ENCODE peak calls at places on chromosomes 4 and X, in four cellular contexts. E is uterus, F is foreskin fibroblast, A is ovary. P is an unnamed sample.
A peak's percentile ranks its signal among the peaks of the same experiment; 100 is the strongest.

GRCh38 chrX:129900054-129900453 is 5.9 kb upstream of the UTP14A start:
- DNase-seq in E (no peak), F (no peak), A (no peak), P (no peak)

GRCh38 chrX:17689971-17690409 is 47.3 kb upstream of the SCML1 start:
- DNase-seq in E (peak; percentile 39), F (peak; percentile 82), A (peak; percentile 46), P (peak; percentile 49)

GRCh38 chr4:140135529-140136021 is 18.4 kb downstream of the MAML3 start:
- DNase-seq in E (peak; percentile 66), F (peak; percentile 52), A (peak; percentile 88), P (no peak)

GRCh38 chr4:135120190-135120589 is 918.6 kb upstream of the PABPC4L start:
- DNase-seq in A (no peak), F (no peak), E (no peak), P (no peak)

GRCh38 chrX:2883770-2884169 is 45.4 kb downstream of the ARSD start:
- DNase-seq in F (no peak), A (no peak), E (no peak), P (no peak)

GRCh38 chr4:98794565-98795205 is 134.2 kb downstream of the EIF4E start:
- DNase-seq in A (no peak), E (no peak), F (peak; percentile 74), P (no peak)

GRCh38 chrX:19758536-19758935 is 128.9 kb downstream of the SH3KBP1 start:
- DNase-seq in F (peak; percentile 28), A (no peak), E (no peak), P (peak; percentile 59)

GRCh38 chr4:155597281-155597680 is 69.4 kb upstream of the GUCY1A1 start:
- DNase-seq in E (no peak), A (no peak), F (no peak), P (no peak)

GRCh38 chr4:2283199-2283711 is 21.3 kb upstream of the MXD4 start:
- DNase-seq in A (no peak), F (no peak), E (no peak), P (no peak)

GRCh38 chr4:16082424-16083216 is 1.2 kb downstream of the PROM1 start:
- DNase-seq in F (peak; percentile 16), E (no peak), A (peak; percentile 39), P (no peak)

GRCh38 chrX:38165023-38165422 is 55.6 kb downstream of the SRPX start:
- DNase-seq in A (no peak), E (no peak), F (no peak), P (no peak)

GRCh38 chr4:53990641-53991040 is 73.8 kb downstream of the CHIC2 start:
- DNase-seq in F (no peak), E (no peak), A (no peak), P (no peak)

GRCh38 chr4:128371004-128371777 is 83.6 kb upstream of the PGRMC2 start:
- DNase-seq in F (peak; percentile 70), A (no peak), E (no peak), P (no peak)

GRCh38 chr4:40923326-40924095 is 173.8 kb downstream of the NSUN7 start:
- DNase-seq in F (no peak), E (no peak), A (no peak), P (no peak)

GRCh38 chr4:184416913-184417734 is 57.2 kb downstream of the IRF2 start:
- DNase-seq in A (no peak), E (no peak), F (no peak), P (peak; percentile 86)

GRCh38 chr4:24394041-24394440 is 190.3 kb downstream of the DHX15 start:
- DNase-seq in E (no peak), A (no peak), F (peak; percentile 30), P (no peak)

DNA sequence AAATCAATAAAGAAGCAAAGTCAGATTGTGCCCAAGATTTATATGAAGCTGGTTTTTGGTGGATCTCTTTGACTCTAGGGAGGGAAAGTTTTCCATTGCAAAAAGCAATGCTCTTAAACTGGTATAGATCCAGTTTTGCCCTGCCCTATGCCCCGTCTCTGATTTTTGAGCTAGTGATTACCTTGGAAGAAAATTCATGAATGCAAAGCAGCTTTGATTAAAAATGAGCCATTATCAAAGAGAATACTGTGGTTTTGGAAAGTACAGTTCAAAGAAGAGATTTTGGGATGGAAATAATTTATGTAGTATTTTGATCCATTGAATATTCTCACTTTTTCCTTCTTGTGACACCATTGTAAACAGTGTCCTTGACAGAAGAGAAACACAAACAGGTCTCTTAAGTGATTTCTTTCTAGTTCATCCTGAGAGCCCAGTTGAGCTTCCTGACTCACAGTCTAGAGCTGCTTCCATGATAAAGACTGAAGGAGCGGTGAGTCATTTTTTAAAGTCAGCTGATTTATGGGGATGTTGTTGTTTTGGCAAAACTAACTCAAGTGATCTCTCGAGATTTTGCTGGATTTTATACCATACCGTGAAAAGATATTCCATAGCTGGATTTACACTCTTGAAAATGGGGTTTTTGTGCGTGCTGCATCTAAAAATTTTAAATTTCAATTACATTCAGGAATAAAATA is 76.7 kb downstream of the AFF1 start:
- DNase-seq in A (no peak), F (peak; percentile 85), E (no peak), P (no peak)
- TF ChIP-seq CTCF in A (no peak), F (no peak), E (no peak), P (no peak)

DNA sequence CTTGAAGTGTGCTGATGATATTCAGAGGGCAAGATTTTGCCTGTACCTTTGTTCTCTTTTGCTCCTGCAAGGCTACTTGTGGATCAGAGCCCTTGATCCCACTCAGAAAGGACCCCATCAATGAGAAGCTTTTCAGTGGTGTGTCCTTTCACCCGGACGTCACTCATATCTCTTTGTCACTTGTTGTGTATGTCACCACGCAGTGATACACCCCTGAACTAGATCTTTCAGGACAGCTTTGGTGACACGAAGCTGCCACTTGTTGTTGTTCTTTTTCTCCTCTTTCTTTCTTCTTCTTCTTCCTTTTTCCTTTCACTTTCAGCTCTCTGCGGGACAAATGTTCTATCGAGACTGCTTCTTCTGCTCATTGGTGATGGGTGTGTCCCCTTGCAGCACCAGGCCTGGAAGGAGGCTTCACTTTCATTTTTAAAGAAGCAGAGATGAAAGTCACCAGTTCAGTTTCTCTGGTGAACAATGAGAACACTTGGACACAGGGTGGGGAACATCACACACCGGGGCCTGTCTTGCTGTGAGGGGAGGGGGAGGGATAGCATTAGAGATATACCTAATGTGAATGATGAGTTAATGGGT is 83.6 kb downstream of the NBDY start:
- DNase-seq in E (no peak), A (no peak), F (no peak), P (peak; percentile 75)
- H3K4me3 ChIP-seq in E (no peak overlapping the region), A (no peak overlapping the region), F (no peak overlapping the region), P (peak overlapping the region; percentile 30)

GRCh38 chr4:103074039-103074438 is 2.5 kb downstream of the SLC9B2 start:
- DNase-seq in A (no peak), E (no peak), F (no peak), P (no peak)

GRCh38 chr4:103076777-103077347 is 301 bp upstream of the SLC9B2 start:
- DNase-seq in F (no peak), A (no peak), E (no peak), P (peak; percentile 30)

GRCh38 chr4:103075435-103075893 is 1.1 kb downstream of the SLC9B2 start:
- DNase-seq in E (no peak), F (peak; percentile 49), A (no peak), P (peak; percentile 15)

GRCh38 chr4:103074598-103075434 is 1.7 kb downstream of the SLC9B2 start:
- DNase-seq in A (no peak), E (no peak), F (peak; percentile 25), P (peak; percentile 26)

DNA sequence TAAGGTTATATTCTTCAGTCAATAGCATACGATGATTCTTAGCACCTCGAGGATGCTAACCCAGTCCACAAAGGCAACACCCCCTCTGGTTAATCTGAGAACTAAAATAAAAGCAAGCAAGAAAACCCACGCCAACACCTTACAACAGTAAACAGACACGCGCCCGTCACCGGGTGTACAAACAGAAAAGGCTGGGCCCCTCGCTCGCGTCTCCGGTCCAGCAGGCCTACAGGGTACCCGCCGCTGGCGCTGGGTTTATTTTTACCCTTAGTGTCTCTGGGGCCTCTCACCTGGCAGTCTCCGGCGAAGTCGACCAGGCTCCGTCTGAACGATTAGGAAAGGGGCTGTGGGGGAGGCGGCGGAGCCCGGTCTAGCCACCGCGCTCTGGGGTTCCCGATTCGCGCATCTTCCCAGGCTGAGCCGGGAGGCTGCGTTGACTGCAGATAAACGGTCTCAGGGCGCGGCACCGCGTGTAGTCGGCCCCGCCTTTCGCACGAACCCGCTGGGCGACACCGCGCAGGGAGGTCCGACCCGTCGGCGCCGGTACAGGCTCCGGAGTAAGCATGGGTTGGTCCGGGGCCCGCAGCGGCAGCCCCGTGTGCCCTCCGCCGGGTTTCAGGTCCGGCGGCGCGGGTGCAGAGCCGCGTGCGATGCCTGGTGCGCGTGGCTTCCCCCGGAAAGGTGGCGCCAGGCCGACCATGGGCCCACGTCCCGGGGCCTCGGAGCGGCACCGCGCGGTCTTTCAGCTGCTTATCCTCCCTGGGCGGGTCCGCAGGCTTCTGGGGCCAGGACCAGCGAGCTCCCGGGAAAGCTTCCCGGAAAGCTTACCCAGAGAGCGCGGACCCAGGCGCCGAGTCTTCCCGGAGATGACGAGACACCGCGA is at the start of gene SLC9B2:
- DNase-seq in A (peak; percentile 83), E (peak; percentile 64), F (peak; percentile 84), P (peak; percentile 73)
- TF ChIP-seq CTCF in A (peak; percentile 1), E (no peak), F (no peak), P (no peak)

DNA sequence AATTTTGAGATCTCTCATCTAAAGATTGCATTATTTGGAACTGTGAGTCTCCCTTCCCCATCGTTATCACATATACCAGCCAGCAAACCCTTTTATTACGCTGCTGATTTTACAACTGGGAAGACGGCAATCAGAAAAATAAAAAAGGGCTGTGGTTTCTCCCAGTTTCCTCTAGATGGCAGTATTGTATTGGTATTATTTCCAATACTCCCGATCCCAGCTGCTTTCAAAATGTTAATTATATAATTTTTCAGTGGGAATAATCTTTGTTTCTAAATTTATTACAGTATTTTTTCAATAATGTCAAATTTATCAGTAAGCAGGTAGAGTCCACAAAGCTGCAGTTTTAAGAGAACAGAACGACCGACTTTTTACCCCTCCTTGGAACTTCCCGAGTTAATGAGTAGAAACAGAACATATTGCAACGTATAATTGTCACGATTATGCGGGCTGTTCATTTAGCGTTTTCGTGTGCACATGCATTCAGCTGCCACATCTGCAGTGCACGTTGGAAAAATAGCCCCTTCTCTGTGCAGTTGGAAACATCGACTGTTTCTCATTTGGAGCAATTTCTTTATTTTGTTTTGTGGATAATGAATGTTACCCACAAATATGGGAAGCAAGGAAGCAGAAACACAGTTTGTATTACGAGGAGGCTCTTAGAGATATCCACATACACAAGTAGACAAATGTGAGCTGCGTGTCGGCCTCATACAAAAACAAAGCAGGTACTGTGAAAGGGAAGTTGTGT is 187.9 kb downstream of the STIM2 start:
- DNase-seq in F (peak; percentile 46), A (no peak), E (no peak), P (peak; percentile 9)
- H3K4me3 ChIP-seq in F (peak overlapping the region; percentile 45), A (no peak overlapping the region), E (peak overlapping the region; percentile 20), P (no peak overlapping the region)

GRCh38 chr4:5824635-5825034 is 68.3 kb downstream of the CRMP1 start:
- DNase-seq in A (no peak), F (peak; percentile 68), E (no peak), P (peak; percentile 16)
- TF ChIP-seq CTCF in A (no peak), F (peak; percentile 71), E (no peak), P (peak; percentile 41)

P was measured in GM12865.